ENCODE peak calls at places on chromosome 19, in eight cellular contexts. T is PC-3; B is Caco-2; S is cardiac muscle cell; Q is effector memory CD4-positive, alpha-beta T cell; U is right lobe of liver; N is small intestine; G is heart right ventricle. C is an unnamed sample. For H3K36me3, the result is how much of the 10 kb centered on the place peaks cover.

GRCh38 chr19:18860725-18861124 is 29.0 kb downstream of the UPF1 start:
- DNase-seq in S (no peak), G (no peak), T (no peak), B (no peak), U (no peak), Q (no peak), N (no peak), C (no peak)

GRCh38 chr19:35247526-35248309 is 1.1 kb upstream of the LSR start:
- DNase-seq in T (peak), S (no peak), U (peak), Q (peak), B (peak), N (peak), G (peak), C (no peak)

GRCh38 chr19:10911579-10912363 is 16.7 kb downstream of the YIPF2 start:
- DNase-seq in G (no peak), N (no peak), Q (no peak), B (no peak), T (no peak), S (no peak), U (peak), C (no peak)

GRCh38 chr19:40592170-40592569 is 9.0 kb upstream of the LTBP4 start:
- DNase-seq in N (peak), T (peak), B (no peak), U (no peak), S (peak), Q (no peak), G (no peak), C (no peak)

GRCh38 chr19:58395220-58395978 is at the start of gene RNF225:
- DNase-seq in U (no peak), T (peak), B (peak), S (no peak), N (no peak), Q (no peak), G (no peak), C (no peak)

GRCh38 chr19:56746367-56746766 is 74.8 kb upstream of the ZNF835 start:
- DNase-seq in B (no peak), N (no peak), T (no peak), S (no peak), Q (no peak), U (no peak), G (no peak), C (no peak)

GRCh38 chr19:53881482-53882390 is at the start of gene PRKCG:
- DNase-seq in N (peak), G (no peak), U (peak), S (no peak), B (peak), T (peak), Q (peak), C (no peak)

GRCh38 chr19:11254662-11255061 is 7.7 kb downstream of the DOCK6 start:
- DNase-seq in N (no peak), G (no peak), B (no peak), U (no peak), S (no peak), Q (no peak), T (peak), C (no peak)

GRCh38 chr19:1765182-1765903 is 12.0 kb downstream of the ONECUT3 start:
- DNase-seq in T (no peak), N (no peak), U (no peak), Q (no peak), S (no peak), B (no peak), G (no peak), C (no peak)

GRCh38 chr19:19554074-19555023 is 16.3 kb downstream of the CILP2 start:
- DNase-seq in B (no peak), N (peak), U (no peak), S (peak), G (no peak), T (peak), Q (peak), C (peak)

GRCh38 chr19:42199440-42200115 is 17.9 kb downstream of the DEDD2 start:
- DNase-seq in N (peak), S (no peak), Q (peak), T (no peak), U (peak), B (no peak), G (peak), C (no peak)

GRCh38 chr19:13150919-13151604 is 851 bp downstream of the IER2 start:
- DNase-seq in Q (no peak), T (no peak), N (no peak), U (peak), S (peak), G (peak), B (peak), C (no peak)

GRCh38 chr19:29311391-29311790 is 98.4 kb upstream of the UQCRFS1 start:
- DNase-seq in N (no peak), S (no peak), B (no peak), T (no peak), Q (no peak), U (no peak), G (no peak), C (no peak)

GRCh38 chr19:23002690-23003422 is at the start of gene ZNF728:
- DNase-seq in Q (no peak), S (peak), B (no peak), G (peak), T (no peak), U (peak), N (no peak), C (no peak)

GRCh38 chr19:872266-872951 is 12.9 kb downstream of the CFD start:
- DNase-seq in G (peak), B (peak), S (peak), N (peak), U (no peak), T (peak), Q (peak), C (no peak)

DNA sequence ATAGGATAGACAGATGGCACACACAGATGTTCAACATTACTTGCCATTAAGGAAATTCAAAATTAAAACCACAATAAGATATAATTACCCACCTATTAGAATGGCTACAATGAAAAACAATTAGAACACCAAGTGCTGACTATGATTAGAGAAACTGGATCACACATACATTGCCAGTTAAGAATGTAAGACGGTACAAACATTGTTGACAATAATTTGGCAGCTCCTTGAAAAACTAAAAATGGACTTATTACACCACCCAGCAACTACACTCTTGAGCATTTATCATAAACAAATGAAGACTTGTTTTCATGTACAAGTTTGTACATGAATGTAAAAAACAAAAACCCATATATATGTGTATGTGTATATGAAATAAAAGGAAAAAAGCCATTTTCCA is 13.7 kb downstream of the ZNF461 start:
- DNase-seq in N (no peak), Q (no peak), U (no peak), S (no peak), B (no peak), G (no peak), T (no peak), C (no peak)
- H3K36me3 ChIP-seq in N (under half), Q (half or more), U (under half), S (under half), B (under half), G (under half), T (half or more), C (half or more)

DNA sequence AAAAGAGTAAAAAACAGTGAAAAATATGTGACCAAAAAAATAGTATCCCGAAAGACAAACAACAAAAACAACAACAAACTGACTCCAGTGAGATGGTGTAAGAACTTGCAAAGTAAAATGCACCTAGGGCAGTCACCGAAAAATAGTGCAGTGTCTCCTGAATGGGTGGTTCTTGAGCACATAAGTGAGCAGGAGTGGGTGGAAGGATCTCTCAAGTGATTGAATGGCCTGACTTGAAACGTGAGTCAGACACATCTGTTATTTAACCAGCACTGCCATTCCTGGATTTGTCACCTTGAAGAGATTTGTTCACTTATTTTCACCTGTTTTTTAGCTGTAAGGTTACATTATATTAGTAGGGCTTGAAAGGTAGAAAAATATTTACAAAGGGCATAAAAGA is 3.5 kb downstream of the ZNF738 start:
- DNase-seq in N (no peak), U (no peak), G (no peak), B (no peak), T (no peak), Q (no peak), S (no peak), C (no peak)
- H3K36me3 ChIP-seq in N (under half), U (under half), G (under half), B (under half), T (under half), Q (under half), S (under half), C (under half)

DNA sequence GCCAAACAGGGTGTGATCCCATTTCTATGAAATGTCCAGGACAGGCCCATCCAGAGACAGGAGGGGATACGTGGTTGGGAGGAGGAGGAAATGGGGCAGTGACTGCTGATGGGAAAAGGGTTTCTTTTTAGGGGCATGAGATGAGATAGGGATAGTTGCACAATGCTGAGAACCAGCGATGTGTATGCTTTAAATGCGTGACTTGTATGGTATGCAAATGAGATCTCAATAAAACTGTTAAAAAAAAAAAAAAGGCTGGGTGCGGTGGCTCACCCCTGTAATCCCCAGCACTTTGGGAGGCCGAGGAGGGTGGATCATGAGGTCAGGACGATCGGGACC is 9.8 kb upstream of the TICAM1 start:
- DNase-seq in B (no peak), Q (no peak), G (no peak), S (no peak), U (no peak), T (no peak), N (no peak), C (no peak)
- H3K36me3 ChIP-seq in B (under half), Q (under half), G (under half), S (under half), U (under half), T (under half), N (under half), C (under half)

DNA sequence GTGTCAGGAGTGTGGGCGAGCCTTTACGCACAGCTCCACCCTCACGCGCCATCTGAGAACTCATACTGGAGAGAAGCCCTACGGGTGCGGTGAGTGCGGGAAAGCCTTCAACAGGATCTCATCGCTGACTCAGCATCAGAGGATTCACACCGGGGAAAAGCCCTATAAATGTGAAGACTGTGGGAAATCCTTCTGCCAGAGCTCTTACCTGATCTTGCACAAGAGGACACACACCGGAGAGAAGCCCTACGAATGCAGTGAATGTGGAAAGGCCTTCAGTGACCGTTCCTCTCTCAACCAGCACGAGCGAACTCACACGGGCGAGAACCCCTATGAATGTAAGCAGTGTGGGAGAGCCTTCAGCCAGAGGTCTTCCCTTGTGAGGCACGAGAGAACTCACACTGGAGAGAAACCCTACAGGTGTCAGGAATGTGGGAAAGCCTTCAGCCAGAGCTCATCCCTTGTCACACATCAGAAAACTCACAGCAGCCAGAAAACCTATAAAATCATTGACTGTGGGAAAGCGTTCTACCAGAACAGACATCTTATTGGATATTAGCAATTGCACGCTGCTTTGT is 6.9 kb upstream of the ZNF555 start:
- DNase-seq in G (no peak), U (no peak), T (no peak), S (no peak), Q (no peak), B (no peak), N (no peak), C (no peak)
- H3K36me3 ChIP-seq in G (under half), U (under half), T (under half), S (under half), Q (under half), B (under half), N (under half), C (under half)

C was measured in MG63.